ENCODE peak calls at places on chromosome 21, in eight cellular contexts. G is HEK293T; X is non-pigmented ciliary epithelial cell; C is NCI-H1417; A is Daoy; V is stimulated activated CD4-positive, alpha-beta T cell treated with anti-CD3 and anti-CD28 coated beads, Interleukin-4, amount 100 ng/mL, for 24 hours; R is NCI-H2171; T is RPMI7951. O is an unnamed sample.

GRCh38 chr21:40118527-40118926 is 251.3 kb downstream of the PCP4 start:
- DNase-seq in G (no peak), X (no peak), C (no peak), A (peak; percentile 30), V (no peak), R (no peak), T (no peak), O (no peak)

GRCh38 chr21:28332796-28333195 is 659.9 kb downstream of the LTN1 start:
- DNase-seq in G (no peak), X (no peak), C (no peak), A (no peak), V (no peak), R (no peak), T (no peak), O (no peak)

GRCh38 chr21:37155216-37155615 is 82.2 kb downstream of the TTC3 start:
- DNase-seq in G (no peak), X (no peak), C (no peak), A (no peak), V (no peak), R (no peak), T (no peak), O (no peak)

GRCh38 chr21:45874716-45875415 is 106.7 kb upstream of the COL6A1 start:
- DNase-seq in G (no peak), X (peak; percentile 75), C (no peak), A (peak; percentile 99), V (no peak), R (no peak), T (peak; percentile 98), O (peak; percentile 90)

GRCh38 chr21:46160563-46161179 is 5.3 kb upstream of the FTCD start:
- DNase-seq in G (no peak), X (no peak), C (no peak), A (peak; percentile 48), V (no peak), R (no peak), T (no peak), O (peak; percentile 4)

GRCh38 chr21:32094792-32095191 is 184.1 kb downstream of the MIS18A start:
- DNase-seq in G (no peak), X (no peak), C (no peak), A (peak; percentile 34), V (no peak), R (no peak), T (peak; percentile 38), O (no peak)

GRCh38 chr21:44793269-44794030 is 8.2 kb downstream of the UBE2G2 start:
- DNase-seq in G (peak; percentile 88), X (no peak), C (peak; percentile 73), A (peak; percentile 65), V (peak; percentile 45), R (peak; percentile 47), T (peak; percentile 47), O (peak; percentile 83)

GRCh38 chr21:45906196-45906805 is 75.3 kb upstream of the COL6A1 start:
- DNase-seq in G (no peak), X (no peak), C (no peak), A (no peak), V (no peak), R (no peak), T (no peak), O (no peak)

GRCh38 chr21:44568261-44568660 is 5.3 kb upstream of the KRTAP10-4 start:
- DNase-seq in G (no peak), X (no peak), C (no peak), A (no peak), V (no peak), R (no peak), T (no peak), O (no peak)

GRCh38 chr21:17370263-17370662 is 142.6 kb upstream of the CXADR start:
- DNase-seq in G (no peak), X (no peak), C (no peak), A (no peak), V (no peak), R (no peak), T (no peak), O (peak; percentile 33)